ENCODE peak calls at places on chromosomes 3 and 15, in nine cellular contexts. One of them, this sample, is unnamed.

GRCh38 chr3:170809021-170809974 is 60.7 kb downstream of the RPL22L1 start:
- DNase-seq in GM12865: peak
- DNase-seq in SJCRH30: peak
- DNase-seq in tibial nerve: no peak
- DNase-seq in brain microvascular endothelial cell: peak
- DNase-seq in naive thymus-derived CD4-positive, alpha-beta T cell: no peak
- DNase-seq in SJSA1: peak
- DNase-seq in gastrocnemius medialis: no peak
- DNase-seq in HCT116: peak
- DNase-seq in this sample: peak

GRCh38 chr3:129016725-129017530 is 15.8 kb downstream of the EFCC1 start:
- DNase-seq in naive thymus-derived CD4-positive, alpha-beta T cell: no peak
- DNase-seq in gastrocnemius medialis: no peak
- DNase-seq in SJSA1: no peak
- DNase-seq in GM12865: peak
- DNase-seq in HCT116: no peak
- DNase-seq in SJCRH30: no peak
- DNase-seq in brain microvascular endothelial cell: no peak
- DNase-seq in tibial nerve: no peak
- DNase-seq in this sample: no peak

GRCh38 chr3:9807981-9808344 is 2.1 kb upstream of the TTLL3 start:
- DNase-seq in GM12865: no peak
- DNase-seq in naive thymus-derived CD4-positive, alpha-beta T cell: no peak
- DNase-seq in SJCRH30: no peak
- DNase-seq in gastrocnemius medialis: no peak
- DNase-seq in brain microvascular endothelial cell: no peak
- DNase-seq in HCT116: no peak
- DNase-seq in tibial nerve: no peak
- DNase-seq in SJSA1: no peak
- DNase-seq in this sample: no peak

GRCh38 chr15:73647259-73648026 is 14.3 kb upstream of the NPTN start:
- DNase-seq in SJSA1: no peak
- DNase-seq in gastrocnemius medialis: no peak
- DNase-seq in HCT116: no peak
- DNase-seq in brain microvascular endothelial cell: no peak
- DNase-seq in naive thymus-derived CD4-positive, alpha-beta T cell: no peak
- DNase-seq in SJCRH30: peak
- DNase-seq in GM12865: no peak
- DNase-seq in tibial nerve: no peak
- DNase-seq in this sample: no peak

GRCh38 chr15:88872706-88873105 is 22.6 kb downstream of the HAPLN3 start:
- DNase-seq in naive thymus-derived CD4-positive, alpha-beta T cell: no peak
- DNase-seq in SJSA1: no peak
- DNase-seq in gastrocnemius medialis: no peak
- DNase-seq in brain microvascular endothelial cell: no peak
- DNase-seq in GM12865: no peak
- DNase-seq in SJCRH30: no peak
- DNase-seq in HCT116: no peak
- DNase-seq in tibial nerve: no peak
- DNase-seq in this sample: no peak

GRCh38 chr3:106208979-106209378 is 340.2 kb upstream of the CBLB start:
- DNase-seq in naive thymus-derived CD4-positive, alpha-beta T cell: no peak
- DNase-seq in tibial nerve: no peak
- DNase-seq in SJCRH30: no peak
- DNase-seq in GM12865: no peak
- DNase-seq in HCT116: no peak
- DNase-seq in SJSA1: no peak
- DNase-seq in gastrocnemius medialis: no peak
- DNase-seq in brain microvascular endothelial cell: peak
- DNase-seq in this sample: no peak

GRCh38 chr3:142209655-142210054 is 15.7 kb downstream of the GK5 start:
- DNase-seq in SJCRH30: no peak
- DNase-seq in naive thymus-derived CD4-positive, alpha-beta T cell: no peak
- DNase-seq in GM12865: no peak
- DNase-seq in HCT116: no peak
- DNase-seq in brain microvascular endothelial cell: peak
- DNase-seq in tibial nerve: no peak
- DNase-seq in SJSA1: no peak
- DNase-seq in gastrocnemius medialis: no peak
- DNase-seq in this sample: no peak

GRCh38 chr3:133488785-133489367 is 84.6 kb upstream of the CDV3 start:
- DNase-seq in HCT116: no peak
- DNase-seq in gastrocnemius medialis: no peak
- DNase-seq in tibial nerve: no peak
- DNase-seq in SJSA1: no peak
- DNase-seq in GM12865: peak
- DNase-seq in SJCRH30: peak
- DNase-seq in brain microvascular endothelial cell: peak
- DNase-seq in naive thymus-derived CD4-positive, alpha-beta T cell: no peak
- DNase-seq in this sample: peak

GRCh38 chr15:64844576-64845140 is 2.9 kb downstream of the PLEKHO2 start:
- DNase-seq in naive thymus-derived CD4-positive, alpha-beta T cell: no peak
- DNase-seq in SJCRH30: peak
- DNase-seq in SJSA1: no peak
- DNase-seq in HCT116: no peak
- DNase-seq in gastrocnemius medialis: no peak
- DNase-seq in brain microvascular endothelial cell: no peak
- DNase-seq in GM12865: peak
- DNase-seq in tibial nerve: no peak
- DNase-seq in this sample: no peak

GRCh38 chr3:24500806-24501205 is 6.2 kb upstream of the THRB start:
- DNase-seq in GM12865: no peak
- DNase-seq in tibial nerve: no peak
- DNase-seq in brain microvascular endothelial cell: no peak
- DNase-seq in naive thymus-derived CD4-positive, alpha-beta T cell: no peak
- DNase-seq in SJCRH30: no peak
- DNase-seq in SJSA1: no peak
- DNase-seq in HCT116: no peak
- DNase-seq in gastrocnemius medialis: no peak
- DNase-seq in this sample: no peak

GRCh38 chr3:65412591-65412990 is 626.1 kb downstream of the MAGI1 start:
- DNase-seq in GM12865: no peak
- DNase-seq in HCT116: no peak
- DNase-seq in SJSA1: no peak
- DNase-seq in brain microvascular endothelial cell: no peak
- DNase-seq in naive thymus-derived CD4-positive, alpha-beta T cell: no peak
- DNase-seq in gastrocnemius medialis: peak
- DNase-seq in SJCRH30: peak
- DNase-seq in tibial nerve: no peak
- DNase-seq in this sample: peak

GRCh38 chr3:65894679-65895078 is 144.0 kb downstream of the MAGI1 start:
- DNase-seq in tibial nerve: no peak
- DNase-seq in SJCRH30: no peak
- DNase-seq in HCT116: no peak
- DNase-seq in naive thymus-derived CD4-positive, alpha-beta T cell: no peak
- DNase-seq in GM12865: no peak
- DNase-seq in SJSA1: no peak
- DNase-seq in gastrocnemius medialis: no peak
- DNase-seq in brain microvascular endothelial cell: peak
- DNase-seq in this sample: no peak

GRCh38 chr15:39511000-39511914 is 69.6 kb upstream of the THBS1 start:
- DNase-seq in gastrocnemius medialis: no peak
- DNase-seq in brain microvascular endothelial cell: peak
- DNase-seq in SJSA1: peak
- DNase-seq in SJCRH30: peak
- DNase-seq in tibial nerve: peak
- DNase-seq in GM12865: no peak
- DNase-seq in naive thymus-derived CD4-positive, alpha-beta T cell: no peak
- DNase-seq in HCT116: peak
- DNase-seq in this sample: no peak

GRCh38 chr3:88133711-88134263 is 16.0 kb upstream of the C3orf38 start:
- DNase-seq in naive thymus-derived CD4-positive, alpha-beta T cell: no peak
- DNase-seq in brain microvascular endothelial cell: no peak
- DNase-seq in HCT116: no peak
- DNase-seq in SJSA1: no peak
- DNase-seq in gastrocnemius medialis: no peak
- DNase-seq in GM12865: no peak
- DNase-seq in tibial nerve: no peak
- DNase-seq in SJCRH30: no peak
- DNase-seq in this sample: no peak

GRCh38 chr3:167372138-167372537 is 8.0 kb downstream of the ZBBX start:
- DNase-seq in GM12865: no peak
- DNase-seq in tibial nerve: no peak
- DNase-seq in naive thymus-derived CD4-positive, alpha-beta T cell: no peak
- DNase-seq in brain microvascular endothelial cell: no peak
- DNase-seq in HCT116: no peak
- DNase-seq in gastrocnemius medialis: no peak
- DNase-seq in SJSA1: no peak
- DNase-seq in SJCRH30: no peak
- DNase-seq in this sample: no peak

GRCh38 chr3:14391033-14391432 is 11.4 kb upstream of the SLC6A6 start:
- DNase-seq in GM12865: no peak
- DNase-seq in tibial nerve: no peak
- DNase-seq in brain microvascular endothelial cell: peak
- DNase-seq in gastrocnemius medialis: peak
- DNase-seq in SJCRH30: peak
- DNase-seq in HCT116: no peak
- DNase-seq in naive thymus-derived CD4-positive, alpha-beta T cell: no peak
- DNase-seq in SJSA1: no peak
- DNase-seq in this sample: no peak

GRCh38 chr3:152899306-152899705 is 64.4 kb downstream of the P2RY1 start:
- DNase-seq in naive thymus-derived CD4-positive, alpha-beta T cell: no peak
- DNase-seq in gastrocnemius medialis: no peak
- DNase-seq in GM12865: no peak
- DNase-seq in tibial nerve: no peak
- DNase-seq in SJCRH30: peak
- DNase-seq in HCT116: no peak
- DNase-seq in brain microvascular endothelial cell: no peak
- DNase-seq in SJSA1: no peak
- DNase-seq in this sample: no peak

GRCh38 chr3:185729335-185729715 is 95.5 kb downstream of the IGF2BP2 start:
- DNase-seq in SJCRH30: no peak
- DNase-seq in brain microvascular endothelial cell: peak
- DNase-seq in SJSA1: no peak
- DNase-seq in tibial nerve: no peak
- DNase-seq in HCT116: no peak
- DNase-seq in GM12865: no peak
- DNase-seq in gastrocnemius medialis: no peak
- DNase-seq in naive thymus-derived CD4-positive, alpha-beta T cell: no peak
- DNase-seq in this sample: no peak

GRCh38 chr3:4776399-4776979 is 202.7 kb upstream of the BHLHE40 start:
- DNase-seq in brain microvascular endothelial cell: no peak
- DNase-seq in tibial nerve: no peak
- DNase-seq in naive thymus-derived CD4-positive, alpha-beta T cell: no peak
- DNase-seq in SJSA1: no peak
- DNase-seq in HCT116: no peak
- DNase-seq in GM12865: peak
- DNase-seq in SJCRH30: no peak
- DNase-seq in gastrocnemius medialis: no peak
- DNase-seq in this sample: no peak

DNA sequence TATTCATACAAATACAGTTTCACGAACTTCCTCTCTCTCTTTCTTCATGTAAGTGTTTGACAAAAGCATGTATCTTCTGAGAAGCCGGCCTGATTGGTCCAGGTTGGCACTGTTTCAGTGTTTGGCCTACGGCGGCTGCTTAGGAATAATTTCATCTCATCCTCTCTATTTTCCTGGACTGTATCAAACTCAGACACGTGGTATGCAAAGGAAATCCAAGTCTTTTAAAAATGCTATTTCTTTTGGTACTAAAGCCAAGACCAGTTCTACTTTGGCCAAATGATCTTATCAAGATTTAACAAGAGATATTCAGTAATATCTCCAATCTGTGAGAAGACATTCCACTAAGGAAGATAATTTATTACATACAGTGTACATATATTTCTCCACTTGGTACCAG is 152.8 kb downstream of the TIGIT start:
- DNase-seq in brain microvascular endothelial cell: no peak
- DNase-seq in gastrocnemius medialis: no peak
- DNase-seq in SJCRH30: peak
- DNase-seq in SJSA1: no peak
- DNase-seq in tibial nerve: no peak
- DNase-seq in naive thymus-derived CD4-positive, alpha-beta T cell: no peak
- DNase-seq in HCT116: no peak
- DNase-seq in GM12865: no peak
- DNase-seq in this sample: no peak
- H3K4me3 ChIP-seq in brain microvascular endothelial cell: no peak
- H3K4me3 ChIP-seq in gastrocnemius medialis: no peak
- H3K4me3 ChIP-seq in SJCRH30: no peak
- H3K4me3 ChIP-seq in SJSA1: no peak
- H3K4me3 ChIP-seq in tibial nerve: no peak
- H3K4me3 ChIP-seq in naive thymus-derived CD4-positive, alpha-beta T cell: no peak
- H3K4me3 ChIP-seq in HCT116: no peak
- H3K4me3 ChIP-seq in GM12865: peak
- H3K4me3 ChIP-seq in this sample: no peak

DNA sequence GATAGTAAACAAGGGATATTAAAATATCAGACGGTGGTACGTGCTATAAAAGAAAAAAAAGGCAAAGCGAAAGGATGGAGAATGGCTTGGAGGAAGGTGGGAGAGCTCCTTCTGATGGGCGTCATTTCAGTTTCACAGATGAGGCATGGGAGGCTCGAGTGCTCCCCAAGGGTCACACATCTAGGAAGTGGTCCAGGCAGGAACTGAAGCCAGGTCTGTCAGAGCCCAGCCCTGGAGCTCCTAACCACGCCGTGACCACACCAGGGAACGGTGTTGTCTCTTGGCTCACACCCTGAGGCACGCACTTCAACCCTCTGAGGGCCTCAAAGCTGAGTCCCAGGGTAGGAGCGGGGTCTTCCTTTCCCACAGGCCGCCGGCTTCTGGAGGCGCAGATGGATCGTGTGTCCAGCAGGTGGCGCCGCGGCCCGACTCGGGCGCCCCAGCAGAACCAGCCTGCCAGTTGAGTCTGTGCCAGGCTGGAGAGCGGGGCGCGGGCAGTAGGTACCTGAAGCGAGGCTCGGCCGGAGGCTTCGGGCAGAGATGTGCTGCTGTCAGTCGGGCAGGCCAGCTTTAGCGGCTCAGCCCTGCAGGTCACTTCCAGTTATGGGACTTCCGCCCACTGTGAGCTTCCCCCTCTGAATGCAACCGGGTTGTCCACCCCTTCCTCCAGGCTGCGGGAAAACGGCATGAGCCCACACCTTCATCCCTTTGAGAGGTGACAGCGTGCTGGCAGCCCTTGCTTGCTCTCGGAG is 68.1 kb downstream of the SLC6A1 start:
- DNase-seq in gastrocnemius medialis: peak
- DNase-seq in HCT116: peak
- DNase-seq in SJSA1: peak
- DNase-seq in naive thymus-derived CD4-positive, alpha-beta T cell: peak
- DNase-seq in brain microvascular endothelial cell: peak
- DNase-seq in SJCRH30: peak
- DNase-seq in tibial nerve: peak
- DNase-seq in GM12865: peak
- DNase-seq in this sample: peak
- H3K4me3 ChIP-seq in gastrocnemius medialis: peak
- H3K4me3 ChIP-seq in HCT116: peak
- H3K4me3 ChIP-seq in SJSA1: peak
- H3K4me3 ChIP-seq in naive thymus-derived CD4-positive, alpha-beta T cell: no peak
- H3K4me3 ChIP-seq in brain microvascular endothelial cell: peak
- H3K4me3 ChIP-seq in SJCRH30: peak
- H3K4me3 ChIP-seq in tibial nerve: peak
- H3K4me3 ChIP-seq in GM12865: no peak
- H3K4me3 ChIP-seq in this sample: no peak

GRCh38 chr3:45947361-45947760 is 4.1 kb downstream of the CXCR6 start:
- DNase-seq in SJSA1: peak
- DNase-seq in HCT116: no peak
- DNase-seq in SJCRH30: no peak
- DNase-seq in brain microvascular endothelial cell: no peak
- DNase-seq in GM12865: no peak
- DNase-seq in naive thymus-derived CD4-positive, alpha-beta T cell: no peak
- DNase-seq in gastrocnemius medialis: no peak
- DNase-seq in tibial nerve: no peak
- DNase-seq in this sample: no peak
- H3K4me3 ChIP-seq in SJSA1: no peak
- H3K4me3 ChIP-seq in HCT116: no peak
- H3K4me3 ChIP-seq in SJCRH30: no peak
- H3K4me3 ChIP-seq in brain microvascular endothelial cell: no peak
- H3K4me3 ChIP-seq in GM12865: no peak
- H3K4me3 ChIP-seq in naive thymus-derived CD4-positive, alpha-beta T cell: no peak
- H3K4me3 ChIP-seq in gastrocnemius medialis: no peak
- H3K4me3 ChIP-seq in tibial nerve: no peak
- H3K4me3 ChIP-seq in this sample: no peak

GRCh38 chr15:43516801-43517353 is 531 bp upstream of the MAP1A start:
- DNase-seq in SJCRH30: peak
- DNase-seq in gastrocnemius medialis: no peak
- DNase-seq in brain microvascular endothelial cell: peak
- DNase-seq in naive thymus-derived CD4-positive, alpha-beta T cell: no peak
- DNase-seq in tibial nerve: no peak
- DNase-seq in SJSA1: no peak
- DNase-seq in HCT116: no peak
- DNase-seq in GM12865: no peak
- DNase-seq in this sample: no peak
- H3K4me3 ChIP-seq in SJCRH30: peak
- H3K4me3 ChIP-seq in gastrocnemius medialis: peak
- H3K4me3 ChIP-seq in brain microvascular endothelial cell: peak
- H3K4me3 ChIP-seq in naive thymus-derived CD4-positive, alpha-beta T cell: no peak
- H3K4me3 ChIP-seq in tibial nerve: peak
- H3K4me3 ChIP-seq in SJSA1: peak
- H3K4me3 ChIP-seq in HCT116: no peak
- H3K4me3 ChIP-seq in GM12865: no peak
- H3K4me3 ChIP-seq in this sample: peak

This sample was measured in Jurkat, Clone E6-1.